ENCODE peak calls at places on chromosomes 6 and 20, in nine cellular contexts. One of them, this sample, is unnamed.

GRCh38 chr20:53622247-53623114 is 28.8 kb upstream of the ZNF217 start:
- DNase-seq in GM13977: no peak
- DNase-seq in NCI-H82: peak; percentile 51
- DNase-seq in left cardiac atrium: no peak
- DNase-seq in activated gamma-delta T cell treated with Interleukin-2 at 50 U/mL for 16 hours: no peak
- DNase-seq in putamen: no peak
- DNase-seq in hippocampal formation: no peak
- DNase-seq in NCI-H446: no peak
- DNase-seq in T-cell: no peak
- DNase-seq in this sample: peak; percentile 64

GRCh38 chr20:37179671-37180524 is 550 bp upstream of the MROH8 start:
- DNase-seq in GM13977: no peak
- DNase-seq in NCI-H82: no peak
- DNase-seq in left cardiac atrium: no peak
- DNase-seq in activated gamma-delta T cell treated with Interleukin-2 at 50 U/mL for 16 hours: no peak
- DNase-seq in putamen: no peak
- DNase-seq in hippocampal formation: no peak
- DNase-seq in NCI-H446: no peak
- DNase-seq in T-cell: no peak
- DNase-seq in this sample: no peak

GRCh38 chr6:52423971-52424381 is 3.8 kb downstream of the EFHC1 start:
- DNase-seq in GM13977: no peak
- DNase-seq in NCI-H82: no peak
- DNase-seq in left cardiac atrium: peak; percentile 57
- DNase-seq in activated gamma-delta T cell treated with Interleukin-2 at 50 U/mL for 16 hours: no peak
- DNase-seq in putamen: no peak
- DNase-seq in hippocampal formation: no peak
- DNase-seq in NCI-H446: no peak
- DNase-seq in T-cell: no peak
- DNase-seq in this sample: no peak

GRCh38 chr6:160992323-160993314 is 1.1 kb downstream of the MAP3K4 start:
- DNase-seq in GM13977: peak; percentile 54
- DNase-seq in NCI-H82: peak; percentile 86
- DNase-seq in left cardiac atrium: peak; percentile 36
- DNase-seq in activated gamma-delta T cell treated with Interleukin-2 at 50 U/mL for 16 hours: peak; percentile 36
- DNase-seq in putamen: peak; percentile 48
- DNase-seq in hippocampal formation: peak; percentile 83
- DNase-seq in NCI-H446: peak; percentile 58
- DNase-seq in T-cell: peak; percentile 28
- DNase-seq in this sample: peak; percentile 76

GRCh38 chr6:38679668-38680067 is 23.3 kb downstream of the GLO1 start:
- DNase-seq in GM13977: no peak
- DNase-seq in NCI-H82: no peak
- DNase-seq in left cardiac atrium: no peak
- DNase-seq in activated gamma-delta T cell treated with Interleukin-2 at 50 U/mL for 16 hours: no peak
- DNase-seq in putamen: no peak
- DNase-seq in hippocampal formation: no peak
- DNase-seq in NCI-H446: no peak
- DNase-seq in T-cell: no peak
- DNase-seq in this sample: no peak

GRCh38 chr6:132205946-132206345 is 195.3 kb downstream of the MOXD1 start:
- DNase-seq in GM13977: no peak
- DNase-seq in NCI-H82: no peak
- DNase-seq in left cardiac atrium: no peak
- DNase-seq in activated gamma-delta T cell treated with Interleukin-2 at 50 U/mL for 16 hours: no peak
- DNase-seq in putamen: no peak
- DNase-seq in hippocampal formation: no peak
- DNase-seq in NCI-H446: no peak
- DNase-seq in T-cell: no peak
- DNase-seq in this sample: no peak

GRCh38 chr6:66198062-66198624 is 491.1 kb upstream of the EYS start:
- DNase-seq in GM13977: no peak
- DNase-seq in NCI-H82: no peak
- DNase-seq in left cardiac atrium: no peak
- DNase-seq in activated gamma-delta T cell treated with Interleukin-2 at 50 U/mL for 16 hours: no peak
- DNase-seq in putamen: no peak
- DNase-seq in hippocampal formation: no peak
- DNase-seq in NCI-H446: no peak
- DNase-seq in T-cell: no peak
- DNase-seq in this sample: no peak

GRCh38 chr6:72589096-72589495 is 32.8 kb upstream of the KCNQ5 start:
- DNase-seq in GM13977: no peak
- DNase-seq in NCI-H82: no peak
- DNase-seq in left cardiac atrium: no peak
- DNase-seq in activated gamma-delta T cell treated with Interleukin-2 at 50 U/mL for 16 hours: no peak
- DNase-seq in putamen: no peak
- DNase-seq in hippocampal formation: no peak
- DNase-seq in NCI-H446: peak; percentile 67
- DNase-seq in T-cell: no peak
- DNase-seq in this sample: no peak

GRCh38 chr6:156559151-156559690 is 218.0 kb upstream of the ARID1B start:
- DNase-seq in GM13977: no peak
- DNase-seq in NCI-H82: no peak
- DNase-seq in left cardiac atrium: no peak
- DNase-seq in activated gamma-delta T cell treated with Interleukin-2 at 50 U/mL for 16 hours: no peak
- DNase-seq in putamen: no peak
- DNase-seq in hippocampal formation: no peak
- DNase-seq in NCI-H446: no peak
- DNase-seq in T-cell: no peak
- DNase-seq in this sample: no peak

GRCh38 chr6:130632288-130632687 is 194.9 kb upstream of the SMLR1 start:
- DNase-seq in GM13977: no peak
- DNase-seq in NCI-H82: no peak
- DNase-seq in left cardiac atrium: no peak
- DNase-seq in activated gamma-delta T cell treated with Interleukin-2 at 50 U/mL for 16 hours: no peak
- DNase-seq in putamen: no peak
- DNase-seq in hippocampal formation: no peak
- DNase-seq in NCI-H446: no peak
- DNase-seq in T-cell: no peak
- DNase-seq in this sample: no peak

GRCh38 chr6:146287691-146288369 is 255.8 kb upstream of the RAB32 start:
- DNase-seq in GM13977: no peak
- DNase-seq in NCI-H82: no peak
- DNase-seq in left cardiac atrium: no peak
- DNase-seq in activated gamma-delta T cell treated with Interleukin-2 at 50 U/mL for 16 hours: no peak
- DNase-seq in putamen: no peak
- DNase-seq in hippocampal formation: no peak
- DNase-seq in NCI-H446: no peak
- DNase-seq in T-cell: no peak
- DNase-seq in this sample: no peak

GRCh38 chr6:156963712-156964700 is 186.8 kb downstream of the ARID1B start:
- DNase-seq in GM13977: no peak
- DNase-seq in NCI-H82: no peak
- DNase-seq in left cardiac atrium: no peak
- DNase-seq in activated gamma-delta T cell treated with Interleukin-2 at 50 U/mL for 16 hours: no peak
- DNase-seq in putamen: peak; percentile 12
- DNase-seq in hippocampal formation: peak; percentile 27
- DNase-seq in NCI-H446: no peak
- DNase-seq in T-cell: no peak
- DNase-seq in this sample: no peak

GRCh38 chr6:159969204-159969912 is 476 bp downstream of the IGF2R start:
- DNase-seq in GM13977: peak; percentile 56
- DNase-seq in NCI-H82: peak; percentile 59
- DNase-seq in left cardiac atrium: peak; percentile 54
- DNase-seq in activated gamma-delta T cell treated with Interleukin-2 at 50 U/mL for 16 hours: peak; percentile 43
- DNase-seq in putamen: no peak
- DNase-seq in hippocampal formation: no peak
- DNase-seq in NCI-H446: no peak
- DNase-seq in T-cell: no peak
- DNase-seq in this sample: no peak

GRCh38 chr6:15206887-15207286 is 39.0 kb upstream of the JARID2 start:
- DNase-seq in GM13977: no peak
- DNase-seq in NCI-H82: no peak
- DNase-seq in left cardiac atrium: no peak
- DNase-seq in activated gamma-delta T cell treated with Interleukin-2 at 50 U/mL for 16 hours: no peak
- DNase-seq in putamen: no peak
- DNase-seq in hippocampal formation: no peak
- DNase-seq in NCI-H446: no peak
- DNase-seq in T-cell: no peak
- DNase-seq in this sample: no peak